ENCODE peak calls at places on chromosomes 16 and 17, in four cellular contexts. D is thoracic aorta, N is NCI-H2081, O is HuH-7.5. T is an unnamed sample.

GRCh38 chr17:64081802-64082799 is 47.8 kb downstream of the ERN1 start:
- DNase-seq in D (no peak), N (peak), O (no peak), T (no peak)

GRCh38 chr17:68324114-68324513 is 32.8 kb downstream of the ARSG start:
- DNase-seq in D (no peak), N (no peak), O (no peak), T (no peak)

GRCh38 chr17:40648326-40648968 is 829 bp upstream of the SMARCE1 start:
- DNase-seq in D (no peak), N (no peak), O (peak), T (no peak)

GRCh38 chr16:57276596-57276995 is 7.9 kb downstream of the PLLP start:
- DNase-seq in D (no peak), N (no peak), O (no peak), T (no peak)

GRCh38 chr17:65975878-65976277 is 216.1 kb downstream of the CEP112 start:
- DNase-seq in D (no peak), N (no peak), O (no peak), T (no peak)

GRCh38 chr16:82456683-82457082 is 170.1 kb upstream of the CDH13 start:
- DNase-seq in D (no peak), N (peak), O (peak), T (no peak)

GRCh38 chr17:59476413-59476812 is 89.0 kb upstream of the DHX40 start:
- DNase-seq in D (no peak), N (no peak), O (no peak), T (no peak)

GRCh38 chr17:82638183-82638773 is 10.0 kb downstream of the WDR45B start:
- DNase-seq in D (no peak), N (no peak), O (no peak), T (no peak)

GRCh38 chr16:19029980-19030379 is 37.4 kb upstream of the COQ7 start:
- DNase-seq in D (no peak), N (no peak), O (no peak), T (no peak)

GRCh38 chr17:2203818-2204217 is 99.8 kb downstream of the SMG6 start:
- DNase-seq in D (no peak), N (no peak), O (no peak), T (no peak)

GRCh38 chr16:66204761-66205160 is 161.7 kb upstream of the CDH5 start:
- DNase-seq in D (no peak), N (no peak), O (no peak), T (no peak)

GRCh38 chr16:66166451-66166850 is 200.0 kb upstream of the CDH5 start:
- DNase-seq in D (no peak), N (no peak), O (no peak), T (no peak)

GRCh38 chr17:31869031-31869430 is 10.0 kb upstream of the COPRS start:
- DNase-seq in D (no peak), N (no peak), O (no peak), T (no peak)

GRCh38 chr17:45430006-45430737 is 2.5 kb downstream of the ARHGAP27 start:
- DNase-seq in D (no peak), N (no peak), O (no peak), T (no peak)